ENCODE peak calls at places on chromosome 17, in four cellular contexts. One of them, this sample, is unnamed.
A peak's percentile ranks its signal among the peaks of the same experiment; 100 is the strongest.

GRCh38 chr17:50708050-50709000 is 611 bp upstream of the ANKRD40 start:
- DNase-seq in astrocyte of the spinal cord: peak; percentile 44
- DNase-seq in cardiac muscle cell: no peak
- DNase-seq in heart left ventricle: no peak
- DNase-seq in this sample: no peak

GRCh38 chr17:71237903-71238538 is 882.8 kb upstream of the SOX9 start:
- DNase-seq in astrocyte of the spinal cord: peak; percentile 80
- DNase-seq in heart left ventricle: no peak
- DNase-seq in cardiac muscle cell: no peak
- DNase-seq in this sample: peak; percentile 56

GRCh38 chr17:49592263-49592662 is 16.6 kb downstream of the NXPH3 start:
- DNase-seq in cardiac muscle cell: peak; percentile 41
- DNase-seq in astrocyte of the spinal cord: no peak
- DNase-seq in heart left ventricle: no peak
- DNase-seq in this sample: no peak

GRCh38 chr17:6457688-6458190 is 13.5 kb downstream of the PIMREG start:
- DNase-seq in heart left ventricle: peak; percentile 34
- DNase-seq in cardiac muscle cell: no peak
- DNase-seq in astrocyte of the spinal cord: no peak
- DNase-seq in this sample: no peak

GRCh38 chr17:35183332-35183731 is 10.9 kb downstream of the SLC35G3 start:
- DNase-seq in astrocyte of the spinal cord: no peak
- DNase-seq in cardiac muscle cell: no peak
- DNase-seq in heart left ventricle: no peak
- DNase-seq in this sample: no peak

GRCh38 chr17:56943505-56944125 is 17.2 kb downstream of the COIL start:
- DNase-seq in astrocyte of the spinal cord: no peak
- DNase-seq in heart left ventricle: no peak
- DNase-seq in cardiac muscle cell: no peak
- DNase-seq in this sample: no peak

GRCh38 chr17:62760059-62760887 is 47.8 kb downstream of the MARCHF10 start:
- DNase-seq in astrocyte of the spinal cord: no peak
- DNase-seq in cardiac muscle cell: no peak
- DNase-seq in heart left ventricle: no peak
- DNase-seq in this sample: peak; percentile 65

GRCh38 chr17:56441331-56441730 is 152.2 kb upstream of the NOG start:
- DNase-seq in astrocyte of the spinal cord: peak; percentile 16
- DNase-seq in cardiac muscle cell: no peak
- DNase-seq in heart left ventricle: no peak
- DNase-seq in this sample: peak; percentile 71

GRCh38 chr17:71460943-71461342 is 659.9 kb upstream of the SOX9 start:
- DNase-seq in astrocyte of the spinal cord: peak; percentile 46
- DNase-seq in cardiac muscle cell: peak; percentile 23
- DNase-seq in heart left ventricle: no peak
- DNase-seq in this sample: peak; percentile 25

GRCh38 chr17:48549909-48550308 is 5.0 kb upstream of the HOXB2 start:
- DNase-seq in astrocyte of the spinal cord: peak; percentile 59
- DNase-seq in heart left ventricle: no peak
- DNase-seq in cardiac muscle cell: no peak
- DNase-seq in this sample: no peak

GRCh38 chr17:1365445-1366039 is 34.5 kb downstream of the YWHAE start:
- DNase-seq in heart left ventricle: no peak
- DNase-seq in astrocyte of the spinal cord: peak; percentile 78
- DNase-seq in cardiac muscle cell: peak; percentile 80
- DNase-seq in this sample: peak; percentile 89

GRCh38 chr17:63364387-63364786 is 81.7 kb downstream of the CYB561 start:
- DNase-seq in astrocyte of the spinal cord: peak; percentile 39
- DNase-seq in heart left ventricle: no peak
- DNase-seq in cardiac muscle cell: no peak
- DNase-seq in this sample: peak; percentile 59

GRCh38 chr17:12209792-12210191 is 189.1 kb downstream of the MAP2K4 start:
- DNase-seq in astrocyte of the spinal cord: no peak
- DNase-seq in cardiac muscle cell: no peak
- DNase-seq in heart left ventricle: no peak
- DNase-seq in this sample: no peak

GRCh38 chr17:79902146-79902791 is 63.0 kb upstream of the CBX4 start:
- DNase-seq in cardiac muscle cell: no peak
- DNase-seq in heart left ventricle: no peak
- DNase-seq in astrocyte of the spinal cord: no peak
- DNase-seq in this sample: no peak

GRCh38 chr17:50589112-50589712 is 28.7 kb downstream of the CACNA1G start:
- DNase-seq in astrocyte of the spinal cord: peak; percentile 24
- DNase-seq in cardiac muscle cell: no peak
- DNase-seq in heart left ventricle: no peak
- DNase-seq in this sample: peak; percentile 43

GRCh38 chr17:59746849-59747445 is 39.5 kb downstream of the VMP1 start:
- DNase-seq in cardiac muscle cell: peak; percentile 49
- DNase-seq in astrocyte of the spinal cord: peak; percentile 82
- DNase-seq in heart left ventricle: no peak
- DNase-seq in this sample: no peak

GRCh38 chr17:17839792-17840707 is 3.3 kb upstream of the SREBF1 start:
- DNase-seq in heart left ventricle: peak; percentile 93
- DNase-seq in astrocyte of the spinal cord: peak; percentile 88
- DNase-seq in cardiac muscle cell: peak; percentile 91
- DNase-seq in this sample: peak; percentile 92

GRCh38 chr17:1110844-1111598 is 68.8 kb downstream of the ABR start:
- DNase-seq in astrocyte of the spinal cord: peak; percentile 92
- DNase-seq in heart left ventricle: peak; percentile 84
- DNase-seq in cardiac muscle cell: peak; percentile 50
- DNase-seq in this sample: peak; percentile 89

GRCh38 chr17:80220709-80221215 is 535 bp downstream of the SLC26A11 start:
- DNase-seq in astrocyte of the spinal cord: no peak
- DNase-seq in cardiac muscle cell: peak; percentile 32
- DNase-seq in heart left ventricle: no peak
- DNase-seq in this sample: peak; percentile 52

DNA sequence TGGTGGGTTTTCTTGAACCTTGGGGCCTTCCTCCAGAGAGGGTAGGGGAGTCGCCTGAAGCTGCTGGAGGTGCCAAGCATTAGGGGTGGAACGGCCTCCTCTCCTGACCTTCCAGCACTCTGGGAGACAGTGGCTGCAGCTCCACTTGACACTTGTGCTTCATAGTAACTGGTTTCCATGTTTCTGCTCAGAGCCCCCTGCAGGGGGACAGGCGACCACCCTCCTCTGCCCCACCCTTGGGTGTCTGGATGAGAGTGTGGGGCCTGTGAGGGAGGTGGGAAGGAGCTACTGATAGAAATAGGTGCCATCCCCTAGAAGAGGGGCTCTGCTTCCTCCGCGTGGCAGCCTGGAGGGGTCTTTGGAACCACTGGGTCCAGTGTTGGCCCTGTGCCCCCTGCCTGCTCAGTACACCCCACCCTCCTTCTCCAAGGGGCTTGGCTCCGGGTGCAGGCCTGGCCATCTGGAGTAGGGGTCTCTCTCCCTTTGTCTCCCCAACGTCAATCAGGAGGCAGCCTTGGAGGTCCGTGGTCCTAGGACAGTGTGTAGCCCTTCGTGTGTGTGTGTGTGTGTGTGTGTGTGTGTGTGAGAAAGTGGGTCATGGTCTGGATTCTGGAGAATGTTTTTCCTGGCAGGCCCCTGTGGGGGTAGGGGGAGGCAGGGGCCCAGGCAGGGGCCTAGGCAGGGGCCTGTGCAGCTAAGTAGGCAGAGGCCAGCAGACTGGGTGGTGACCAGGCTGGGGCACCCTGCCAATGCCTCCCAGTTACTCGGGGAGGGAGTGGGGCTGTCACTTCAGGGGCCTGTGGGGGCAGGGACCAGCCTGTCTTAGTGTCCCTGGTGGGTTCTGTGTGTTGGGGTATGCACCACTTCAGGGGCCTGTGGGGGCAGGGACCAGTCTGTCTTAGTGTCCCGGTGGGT is 4.9 kb downstream of the LASP1 start:
- DNase-seq in cardiac muscle cell: no peak
- DNase-seq in astrocyte of the spinal cord: no peak
- DNase-seq in heart left ventricle: peak; percentile 67
- DNase-seq in this sample: no peak
- H3K4me3 ChIP-seq in cardiac muscle cell: no peak overlapping the region
- H3K4me3 ChIP-seq in astrocyte of the spinal cord: no peak overlapping the region
- H3K4me3 ChIP-seq in heart left ventricle: no peak overlapping the region
- H3K4me3 ChIP-seq in this sample: peak overlapping the region; percentile 99

DNA sequence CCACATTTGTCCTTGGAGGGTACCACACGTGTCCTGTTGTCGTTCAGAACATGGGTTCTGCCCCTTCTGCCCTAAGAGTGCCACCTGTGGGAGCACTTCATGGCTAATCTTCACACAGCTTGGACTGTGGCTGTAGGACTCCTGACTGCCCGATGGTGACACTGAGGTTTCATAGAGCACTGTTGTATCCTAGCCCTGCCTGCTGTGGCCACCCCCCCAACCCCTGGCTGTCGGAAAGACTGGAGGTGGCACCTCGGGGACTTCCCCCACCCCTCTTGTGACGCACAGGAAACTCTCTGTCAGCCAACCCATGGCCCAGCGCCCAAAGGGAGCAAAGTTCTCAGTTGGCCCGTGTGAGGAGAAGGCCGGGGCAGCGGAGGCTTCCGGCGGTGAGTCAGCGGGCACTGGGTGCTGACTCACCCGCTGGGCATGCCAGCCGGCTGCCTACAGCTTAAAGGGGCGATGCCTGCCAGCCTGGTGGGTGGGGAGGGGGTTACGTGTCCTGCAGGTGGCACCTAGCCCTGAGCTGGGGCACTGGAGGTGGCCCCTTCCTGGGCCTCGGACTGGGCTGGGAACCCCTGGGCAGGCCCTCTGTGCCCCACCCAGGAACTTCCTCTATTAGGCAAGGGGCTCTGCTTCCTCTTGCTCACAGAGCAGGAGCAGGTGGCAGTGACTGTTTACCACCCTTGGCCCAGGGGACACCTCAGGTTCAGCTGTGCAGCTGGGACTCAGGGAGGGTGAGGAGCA is 3.4 kb downstream of the MAP2K3 start:
- DNase-seq in heart left ventricle: peak; percentile 97
- DNase-seq in cardiac muscle cell: no peak
- DNase-seq in astrocyte of the spinal cord: peak; percentile 95
- DNase-seq in this sample: peak; percentile 97
- H3K4me3 ChIP-seq in heart left ventricle: peak overlapping the region; percentile 94
- H3K4me3 ChIP-seq in cardiac muscle cell: no peak overlapping the region
- H3K4me3 ChIP-seq in astrocyte of the spinal cord: no peak overlapping the region
- H3K4me3 ChIP-seq in this sample: peak overlapping the region; percentile 93

GRCh38 chr17:74531231-74531761 is at the start of gene CD300LB:
- DNase-seq in cardiac muscle cell: no peak
- DNase-seq in heart left ventricle: no peak
- DNase-seq in astrocyte of the spinal cord: no peak
- DNase-seq in this sample: no peak

GRCh38 chr17:74528491-74529199 is 2.6 kb downstream of the CD300LB start:
- DNase-seq in heart left ventricle: no peak
- DNase-seq in astrocyte of the spinal cord: no peak
- DNase-seq in cardiac muscle cell: no peak
- DNase-seq in this sample: no peak

GRCh38 chr17:74530751-74531150 is 524 bp downstream of the CD300LB start:
- DNase-seq in cardiac muscle cell: no peak
- DNase-seq in astrocyte of the spinal cord: no peak
- DNase-seq in heart left ventricle: no peak
- DNase-seq in this sample: no peak

GRCh38 chr17:74527756-74528155 is 3.5 kb downstream of the CD300LB start:
- DNase-seq in cardiac muscle cell: no peak
- DNase-seq in heart left ventricle: no peak
- DNase-seq in astrocyte of the spinal cord: no peak
- DNase-seq in this sample: no peak

GRCh38 chr17:74529243-74529642 is 2.0 kb downstream of the CD300LB start:
- DNase-seq in cardiac muscle cell: no peak
- DNase-seq in heart left ventricle: no peak
- DNase-seq in astrocyte of the spinal cord: no peak
- DNase-seq in this sample: no peak
- H3K4me3 ChIP-seq in cardiac muscle cell: no peak overlapping the region
- H3K4me3 ChIP-seq in heart left ventricle: no peak overlapping the region
- H3K4me3 ChIP-seq in astrocyte of the spinal cord: no peak overlapping the region
- H3K4me3 ChIP-seq in this sample: no peak overlapping the region

GRCh38 chr17:19648475-19649406 is at the start of gene ALDH3A2:
- DNase-seq in cardiac muscle cell: peak; percentile 97
- DNase-seq in heart left ventricle: peak; percentile 99
- DNase-seq in astrocyte of the spinal cord: peak; percentile 94
- DNase-seq in this sample: peak; percentile 98

GRCh38 chr17:19652595-19652994 is 4.0 kb downstream of the ALDH3A2 start:
- DNase-seq in heart left ventricle: no peak
- DNase-seq in astrocyte of the spinal cord: no peak
- DNase-seq in cardiac muscle cell: no peak
- DNase-seq in this sample: no peak

GRCh38 chr17:19650826-19651225 is 2.3 kb downstream of the ALDH3A2 start:
- DNase-seq in cardiac muscle cell: no peak
- DNase-seq in astrocyte of the spinal cord: peak; percentile 35
- DNase-seq in heart left ventricle: no peak
- DNase-seq in this sample: peak; percentile 39

GRCh38 chr17:19654342-19654886 is 5.9 kb downstream of the ALDH3A2 start:
- DNase-seq in astrocyte of the spinal cord: no peak
- DNase-seq in cardiac muscle cell: no peak
- DNase-seq in heart left ventricle: no peak
- DNase-seq in this sample: no peak

GRCh38 chr17:19651461-19652238 is 3.1 kb downstream of the ALDH3A2 start:
- DNase-seq in astrocyte of the spinal cord: no peak
- DNase-seq in cardiac muscle cell: no peak
- DNase-seq in heart left ventricle: no peak
- DNase-seq in this sample: no peak
- H3K4me3 ChIP-seq in astrocyte of the spinal cord: no peak overlapping the region
- H3K4me3 ChIP-seq in cardiac muscle cell: no peak overlapping the region
- H3K4me3 ChIP-seq in heart left ventricle: no peak overlapping the region
- H3K4me3 ChIP-seq in this sample: no peak overlapping the region

DNA sequence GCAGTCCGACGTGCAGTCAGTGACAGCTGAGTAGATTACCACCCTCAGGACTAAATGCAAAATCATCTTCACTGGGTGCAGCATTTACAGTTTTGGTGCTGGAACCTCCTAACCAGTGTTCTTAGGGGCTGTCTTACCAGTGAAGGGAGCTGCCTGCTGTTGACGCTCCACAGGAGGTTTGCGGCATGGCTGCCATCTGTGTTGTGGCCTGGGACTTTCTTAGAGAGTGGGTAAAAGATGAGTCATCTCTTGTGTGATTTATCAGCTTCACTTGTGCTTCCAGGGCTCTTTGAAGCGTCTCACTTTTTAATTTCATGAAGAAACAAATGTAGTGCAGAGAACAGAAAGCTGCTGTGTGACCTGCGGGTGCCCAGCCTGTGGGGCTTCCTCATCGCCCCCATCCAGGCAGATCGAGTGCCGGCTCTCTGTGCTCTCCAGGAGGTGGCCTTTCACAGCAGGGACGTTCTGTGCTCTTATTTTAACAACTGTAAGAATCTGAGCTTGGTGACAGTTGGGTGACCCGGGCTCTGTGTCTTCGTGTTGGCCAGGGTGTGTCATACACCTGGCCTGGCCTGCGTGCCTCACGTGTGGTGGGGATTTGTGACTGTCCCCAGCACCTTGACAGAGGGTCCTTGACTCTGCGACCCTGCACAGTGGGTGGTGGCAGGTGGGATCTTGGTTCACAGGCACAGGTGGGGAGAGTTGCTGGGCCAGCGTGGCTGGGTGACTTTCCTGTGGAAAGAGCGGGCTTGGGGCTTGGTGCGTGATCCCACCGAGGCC is 24.3 kb upstream of the ZNF750 start:
- DNase-seq in astrocyte of the spinal cord: peak; percentile 88
- DNase-seq in heart left ventricle: no peak
- DNase-seq in cardiac muscle cell: no peak
- DNase-seq in this sample: peak; percentile 89
- H3K4me3 ChIP-seq in astrocyte of the spinal cord: no peak overlapping the region
- H3K4me3 ChIP-seq in heart left ventricle: no peak overlapping the region
- H3K4me3 ChIP-seq in cardiac muscle cell: no peak overlapping the region
- H3K4me3 ChIP-seq in this sample: no peak overlapping the region